ENCODE peak calls at places on chromosome 14, in four cellular contexts. Y is Peyer's patch, W is tibial nerve, A is transverse colon. E is an unnamed sample.

GRCh38 chr14:92492261-92492660 is 21.3 kb upstream of the RIN3 start:
- DNase-seq in Y (no peak), W (no peak), A (no peak), E (no peak)

GRCh38 chr14:96649327-96649601 is 147.1 kb downstream of the PAPOLA start:
- DNase-seq in Y (no peak), W (no peak), A (no peak), E (no peak)

GRCh38 chr14:32428149-32428548 is 99.1 kb downstream of the AKAP6 start:
- DNase-seq in Y (no peak), W (no peak), A (no peak), E (no peak)

GRCh38 chr14:106738075-106738474 is 1211.7 kb downstream of the TMEM121 start:
- DNase-seq in Y (no peak), W (no peak), A (no peak), E (no peak)

GRCh38 chr14:89255012-89255411 is 162.0 kb downstream of the FOXN3 start:
- DNase-seq in Y (no peak), W (no peak), A (no peak), E (no peak)

GRCh38 chr14:90132821-90133570 is 71.2 kb downstream of the KCNK13 start:
- DNase-seq in Y (no peak), W (no peak), A (no peak), E (no peak)

GRCh38 chr14:100580316-100581227 is 6.6 kb downstream of the BEGAIN start:
- DNase-seq in Y (peak; percentile 24), W (no peak), A (no peak), E (no peak)

GRCh38 chr14:55366271-55366670 is 45.4 kb downstream of the ATG14 start:
- DNase-seq in Y (no peak), W (no peak), A (no peak), E (no peak)

GRCh38 chr14:52781629-52782028 is 9.8 kb downstream of the GNPNAT1 start:
- DNase-seq in Y (no peak), W (no peak), A (no peak), E (no peak)

GRCh38 chr14:36105401-36105800 is 71.1 kb downstream of the PTCSC3 start:
- DNase-seq in Y (no peak), W (no peak), A (no peak), E (no peak)

GRCh38 chr14:24135584-24135833 is 485 bp upstream of the PSME1 start:
- DNase-seq in Y (no peak), W (no peak), A (no peak), E (no peak)

GRCh38 chr14:71143391-71144290 is 236.4 kb downstream of the PCNX1 start:
- DNase-seq in Y (no peak), W (no peak), A (no peak), E (no peak)

GRCh38 chr14:100234511-100234910 is 4.4 kb upstream of the YY1 start:
- DNase-seq in Y (no peak), W (no peak), A (no peak), E (no peak)

GRCh38 chr14:99749142-99749541 is 44.1 kb upstream of the EML1 start:
- DNase-seq in Y (no peak), W (no peak), A (no peak), E (no peak)

DNA sequence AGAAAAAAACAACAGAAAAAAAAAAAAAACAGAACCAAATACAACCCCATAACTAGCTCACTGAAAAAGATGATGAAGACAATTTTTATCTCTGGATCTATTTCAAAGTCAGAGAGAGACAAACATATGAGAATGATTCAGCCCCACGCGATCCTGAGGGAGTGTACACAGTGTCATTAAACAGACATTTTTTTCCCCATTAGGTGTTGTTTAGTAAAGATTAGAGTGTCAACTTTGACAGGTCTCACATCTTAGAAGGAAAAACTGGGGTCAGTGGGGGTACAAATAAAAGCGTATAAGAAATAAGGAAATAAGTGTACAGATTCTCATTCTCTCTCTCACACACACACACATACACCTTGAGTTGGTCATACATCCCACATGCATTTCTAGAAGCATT is 635.4 kb downstream of the NRXN3 start:
- DNase-seq in Y (no peak), W (no peak), A (no peak), E (no peak)
- TF ChIP-seq POLR2A in Y (no peak), W (no peak), A (no peak), E (no peak)

GRCh38 chr14:22822619-22823551 is 6.8 kb upstream of the MRPL52 start:
- DNase-seq in Y (peak; percentile 82), W (peak; percentile 56), A (peak; percentile 81), E (peak; percentile 82)
- TF ChIP-seq POLR2A in Y (no peak), W (no peak), A (no peak), E (no peak)

GRCh38 chr14:103385994-103386491 is 828 bp downstream of the MARK3 start:
- DNase-seq in Y (peak; percentile 70), W (no peak), A (peak; percentile 50), E (peak; percentile 79)

GRCh38 chr14:103386632-103387329 is 1.6 kb downstream of the MARK3 start:
- DNase-seq in Y (no peak), W (no peak), A (no peak), E (peak; percentile 63)

GRCh38 chr14:103384450-103385152 is 614 bp upstream of the MARK3 start:
- DNase-seq in Y (no peak), W (no peak), A (no peak), E (no peak)

GRCh38 chr14:103382375-103382774 is 2.8 kb upstream of the MARK3 start:
- DNase-seq in Y (no peak), W (no peak), A (no peak), E (peak; percentile 84)

DNA sequence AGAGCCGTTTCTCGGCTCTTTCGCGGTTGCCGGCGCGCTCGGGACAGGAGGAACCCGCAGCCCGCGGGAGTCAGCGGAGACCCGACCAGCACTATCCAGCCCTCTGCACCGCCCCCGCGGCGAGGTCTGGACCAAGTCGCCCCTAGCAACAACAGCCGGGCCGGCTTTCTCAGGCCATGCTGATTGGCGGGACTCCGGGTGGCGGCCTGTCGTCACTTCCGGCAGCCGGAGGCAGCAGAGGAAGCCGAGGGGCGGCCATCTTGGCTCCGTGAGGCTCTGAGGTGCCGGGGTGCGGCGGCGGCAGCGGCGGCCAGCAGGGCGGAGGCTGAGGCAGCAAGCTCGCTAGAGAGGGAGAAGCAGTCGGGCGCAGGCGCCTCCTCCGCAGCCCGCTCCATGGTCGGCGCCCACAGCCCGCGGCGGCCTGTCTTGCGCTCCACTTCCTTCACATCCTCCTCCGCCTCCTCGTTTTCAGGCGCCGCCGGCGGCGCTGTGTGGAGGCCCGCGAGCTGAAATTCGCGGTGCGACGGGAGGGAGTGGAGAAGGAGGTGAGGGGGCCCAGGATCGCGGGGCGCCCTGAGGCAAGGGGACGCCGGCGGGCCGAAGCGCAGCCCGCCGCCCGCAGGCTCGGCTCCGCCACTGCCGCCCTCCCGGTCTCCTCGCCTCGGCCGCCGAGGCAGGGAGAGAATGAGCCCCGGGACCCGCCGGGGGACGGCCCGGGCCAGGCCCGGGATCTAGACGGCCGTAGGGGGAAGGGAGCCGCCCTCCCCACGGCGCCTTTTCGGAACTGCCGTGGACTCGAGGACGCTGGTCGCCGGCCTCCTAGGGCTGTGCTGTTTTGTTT is at the start of gene MARK3:
- DNase-seq in Y (peak; percentile 98), W (peak; percentile 95), A (peak; percentile 98), E (peak; percentile 98)
- TF ChIP-seq POLR2A in Y (peak; percentile 85), W (peak; percentile 92), A (peak; percentile 88), E (peak; percentile 95)

DNA sequence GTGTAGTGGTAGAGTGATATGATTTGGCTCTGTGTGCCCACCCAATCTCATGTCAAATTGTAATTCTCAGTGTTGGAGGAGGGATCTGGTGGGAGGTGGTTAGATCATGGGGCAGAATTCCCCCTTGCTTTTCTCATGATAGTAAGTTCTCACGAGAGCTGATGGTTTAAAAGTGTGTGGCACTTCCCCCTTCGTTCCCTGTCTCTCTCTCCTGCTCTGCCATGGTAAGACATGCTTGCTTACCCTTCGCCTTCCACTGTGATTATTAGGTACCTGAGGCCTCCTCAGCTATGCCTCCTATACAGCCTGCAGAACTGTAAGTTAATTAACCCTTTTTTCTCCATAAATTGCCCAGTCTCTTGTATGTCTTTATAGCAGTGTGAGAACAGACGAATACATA is 115.7 kb upstream of the FUT8 start:
- DNase-seq in Y (no peak), W (no peak), A (no peak), E (no peak)
- TF ChIP-seq POLR2A in Y (no peak), W (no peak), A (no peak), E (no peak)

GRCh38 chr14:31207746-31208545 is at the start of gene HECTD1:
- DNase-seq in Y (peak; percentile 95), W (peak; percentile 48), A (peak; percentile 93), E (peak; percentile 93)
- TF ChIP-seq POLR2A in Y (peak; percentile 55), W (peak; percentile 47), A (peak; percentile 82), E (peak; percentile 95)

GRCh38 chr14:49420201-49420600 is 166.0 kb downstream of the RPS29 start:
- DNase-seq in Y (no peak), W (no peak), A (no peak), E (no peak)
- TF ChIP-seq POLR2A in Y (no peak), W (no peak), A (no peak), E (no peak)

E was measured in erythroblast.